ENCODE peak calls at places on chromosomes 6 and 20, in ten cellular contexts. One of them, this sample, is unnamed.

GRCh38 chr6:133512410-133513016 is 271.4 kb downstream of the EYA4 start:
- DNase-seq in endothelial cell of umbilical vein: peak; percentile 60
- DNase-seq in GM12865: peak; percentile 48
- DNase-seq in IMR-90: peak; percentile 67
- DNase-seq in lung: no peak
- DNase-seq in OCI-LY7: peak; percentile 24
- DNase-seq in GM13976: peak; percentile 35
- DNase-seq in dorsolateral prefrontal cortex: peak; percentile 54
- DNase-seq in cardiac fibroblast: peak; percentile 73
- DNase-seq in Calu3: peak; percentile 62
- DNase-seq in this sample: no peak

GRCh38 chr6:29760328-29760727 is 37.1 kb downstream of the HLA-F start:
- DNase-seq in endothelial cell of umbilical vein: no peak
- DNase-seq in dorsolateral prefrontal cortex: no peak
- DNase-seq in Calu3: no peak
- DNase-seq in cardiac fibroblast: no peak
- DNase-seq in OCI-LY7: peak; percentile 72
- DNase-seq in GM12865: peak; percentile 40
- DNase-seq in lung: no peak
- DNase-seq in GM13976: no peak
- DNase-seq in IMR-90: no peak
- DNase-seq in this sample: no peak

GRCh38 chr6:28490191-28490890 is 25.3 kb downstream of the GPX6 start:
- DNase-seq in dorsolateral prefrontal cortex: no peak
- DNase-seq in endothelial cell of umbilical vein: no peak
- DNase-seq in GM12865: peak; percentile 34
- DNase-seq in lung: no peak
- DNase-seq in Calu3: no peak
- DNase-seq in IMR-90: peak; percentile 19
- DNase-seq in GM13976: peak; percentile 25
- DNase-seq in cardiac fibroblast: no peak
- DNase-seq in OCI-LY7: no peak
- DNase-seq in this sample: no peak

GRCh38 chr20:54657268-54657826 is 182.0 kb downstream of the DOK5 start:
- DNase-seq in endothelial cell of umbilical vein: no peak
- DNase-seq in dorsolateral prefrontal cortex: no peak
- DNase-seq in Calu3: no peak
- DNase-seq in GM13976: no peak
- DNase-seq in cardiac fibroblast: no peak
- DNase-seq in OCI-LY7: no peak
- DNase-seq in IMR-90: no peak
- DNase-seq in lung: no peak
- DNase-seq in GM12865: no peak
- DNase-seq in this sample: no peak

GRCh38 chr6:105189026-105189680 is 9.3 kb upstream of the POPDC3 start:
- DNase-seq in endothelial cell of umbilical vein: peak; percentile 41
- DNase-seq in GM12865: no peak
- DNase-seq in OCI-LY7: no peak
- DNase-seq in lung: no peak
- DNase-seq in Calu3: no peak
- DNase-seq in cardiac fibroblast: no peak
- DNase-seq in GM13976: no peak
- DNase-seq in IMR-90: no peak
- DNase-seq in dorsolateral prefrontal cortex: no peak
- DNase-seq in this sample: no peak

GRCh38 chr20:44154521-44155001 is 32.4 kb downstream of the JPH2 start:
- DNase-seq in GM13976: no peak
- DNase-seq in dorsolateral prefrontal cortex: no peak
- DNase-seq in lung: no peak
- DNase-seq in OCI-LY7: no peak
- DNase-seq in cardiac fibroblast: peak; percentile 25
- DNase-seq in GM12865: no peak
- DNase-seq in Calu3: no peak
- DNase-seq in endothelial cell of umbilical vein: no peak
- DNase-seq in IMR-90: no peak
- DNase-seq in this sample: peak; percentile 73

GRCh38 chr20:49956689-49957443 is 20.7 kb downstream of the RNF114 start:
- DNase-seq in OCI-LY7: no peak
- DNase-seq in GM12865: peak; percentile 56
- DNase-seq in Calu3: no peak
- DNase-seq in endothelial cell of umbilical vein: no peak
- DNase-seq in lung: no peak
- DNase-seq in cardiac fibroblast: no peak
- DNase-seq in dorsolateral prefrontal cortex: peak; percentile 85
- DNase-seq in GM13976: no peak
- DNase-seq in IMR-90: no peak
- DNase-seq in this sample: no peak

GRCh38 chr6:121365499-121366183 is 31.4 kb upstream of the TBC1D32 start:
- DNase-seq in GM12865: no peak
- DNase-seq in Calu3: no peak
- DNase-seq in cardiac fibroblast: no peak
- DNase-seq in OCI-LY7: no peak
- DNase-seq in lung: no peak
- DNase-seq in dorsolateral prefrontal cortex: no peak
- DNase-seq in IMR-90: no peak
- DNase-seq in GM13976: no peak
- DNase-seq in endothelial cell of umbilical vein: no peak
- DNase-seq in this sample: no peak

GRCh38 chr20:57169162-57169561 is 97.3 kb downstream of the BMP7 start:
- DNase-seq in lung: no peak
- DNase-seq in OCI-LY7: no peak
- DNase-seq in endothelial cell of umbilical vein: no peak
- DNase-seq in dorsolateral prefrontal cortex: no peak
- DNase-seq in GM12865: no peak
- DNase-seq in GM13976: no peak
- DNase-seq in IMR-90: no peak
- DNase-seq in Calu3: no peak
- DNase-seq in cardiac fibroblast: no peak
- DNase-seq in this sample: no peak

GRCh38 chr6:98847767-98848538 is 13.6 kb downstream of the POU3F2 start:
- DNase-seq in cardiac fibroblast: no peak
- DNase-seq in dorsolateral prefrontal cortex: no peak
- DNase-seq in endothelial cell of umbilical vein: no peak
- DNase-seq in OCI-LY7: no peak
- DNase-seq in IMR-90: no peak
- DNase-seq in Calu3: no peak
- DNase-seq in GM13976: peak; percentile 56
- DNase-seq in GM12865: no peak
- DNase-seq in lung: no peak
- DNase-seq in this sample: no peak

GRCh38 chr6:127118505-127119360 is at the start of gene RSPO3:
- DNase-seq in lung: no peak
- DNase-seq in cardiac fibroblast: peak; percentile 52
- DNase-seq in OCI-LY7: no peak
- DNase-seq in IMR-90: peak; percentile 18
- DNase-seq in GM13976: peak; percentile 44
- DNase-seq in Calu3: no peak
- DNase-seq in GM12865: peak; percentile 28
- DNase-seq in dorsolateral prefrontal cortex: no peak
- DNase-seq in endothelial cell of umbilical vein: peak; percentile 66
- DNase-seq in this sample: peak; percentile 31

GRCh38 chr6:162249907-162250642 is 477.5 kb downstream of the PRKN start:
- DNase-seq in IMR-90: no peak
- DNase-seq in GM12865: no peak
- DNase-seq in lung: no peak
- DNase-seq in dorsolateral prefrontal cortex: no peak
- DNase-seq in endothelial cell of umbilical vein: no peak
- DNase-seq in OCI-LY7: no peak
- DNase-seq in cardiac fibroblast: no peak
- DNase-seq in Calu3: no peak
- DNase-seq in GM13976: no peak
- DNase-seq in this sample: no peak

GRCh38 chr6:162245831-162246230 is 481.7 kb downstream of the PRKN start:
- DNase-seq in GM13976: no peak
- DNase-seq in dorsolateral prefrontal cortex: no peak
- DNase-seq in OCI-LY7: no peak
- DNase-seq in IMR-90: no peak
- DNase-seq in endothelial cell of umbilical vein: no peak
- DNase-seq in lung: no peak
- DNase-seq in GM12865: no peak
- DNase-seq in Calu3: no peak
- DNase-seq in cardiac fibroblast: no peak
- DNase-seq in this sample: no peak

DNA sequence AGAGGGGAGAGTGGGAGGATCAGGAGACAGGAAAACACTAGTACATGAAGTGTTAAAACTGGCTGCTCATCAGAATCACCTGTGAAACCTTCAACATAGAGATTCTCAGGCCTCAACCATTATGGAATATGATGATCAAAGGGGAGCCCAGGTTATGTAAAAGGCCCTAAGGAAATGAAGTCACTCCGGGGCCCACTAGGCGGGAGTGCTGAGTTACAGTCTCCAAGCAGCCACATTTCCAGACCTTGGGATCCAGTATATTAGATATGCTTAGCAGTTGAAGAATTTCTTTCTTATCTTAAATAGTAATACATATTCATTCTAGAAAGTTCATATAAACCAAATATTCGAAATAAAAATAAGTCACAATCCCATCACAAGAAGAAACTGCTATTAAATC is 476.3 kb downstream of the PRKN start:
- DNase-seq in GM13976: no peak
- DNase-seq in endothelial cell of umbilical vein: no peak
- DNase-seq in IMR-90: no peak
- DNase-seq in GM12865: no peak
- DNase-seq in dorsolateral prefrontal cortex: no peak
- DNase-seq in lung: no peak
- DNase-seq in OCI-LY7: no peak
- DNase-seq in Calu3: no peak
- DNase-seq in cardiac fibroblast: no peak
- DNase-seq in this sample: no peak
- TF ChIP-seq CTCF in GM13976: no peak
- TF ChIP-seq CTCF in endothelial cell of umbilical vein: no peak
- TF ChIP-seq CTCF in IMR-90: no peak
- TF ChIP-seq CTCF in GM12865: no peak
- TF ChIP-seq CTCF in dorsolateral prefrontal cortex: no peak
- TF ChIP-seq CTCF in lung: no peak
- TF ChIP-seq CTCF in OCI-LY7: no peak
- TF ChIP-seq CTCF in Calu3: no peak
- TF ChIP-seq CTCF in cardiac fibroblast: no peak
- TF ChIP-seq CTCF in this sample: peak; percentile 27

GRCh38 chr6:137641474-137642077 is 147.4 kb upstream of the OLIG3 start:
- DNase-seq in GM13976: peak; percentile 55
- DNase-seq in cardiac fibroblast: peak; percentile 87
- DNase-seq in lung: peak; percentile 66
- DNase-seq in endothelial cell of umbilical vein: peak; percentile 70
- DNase-seq in dorsolateral prefrontal cortex: peak; percentile 66
- DNase-seq in GM12865: peak; percentile 83
- DNase-seq in OCI-LY7: peak; percentile 76
- DNase-seq in Calu3: peak; percentile 53
- DNase-seq in IMR-90: peak; percentile 69
- DNase-seq in this sample: peak; percentile 48
- TF ChIP-seq CTCF in GM13976: peak; percentile 66
- TF ChIP-seq CTCF in cardiac fibroblast: peak; percentile 61
- TF ChIP-seq CTCF in lung: peak; percentile 73
- TF ChIP-seq CTCF in endothelial cell of umbilical vein: peak; percentile 58
- TF ChIP-seq CTCF in dorsolateral prefrontal cortex: peak; percentile 83
- TF ChIP-seq CTCF in GM12865: peak; percentile 67
- TF ChIP-seq CTCF in OCI-LY7: peak; percentile 86
- TF ChIP-seq CTCF in Calu3: no peak
- TF ChIP-seq CTCF in IMR-90: peak; percentile 79
- TF ChIP-seq CTCF in this sample: peak; percentile 86

DNA sequence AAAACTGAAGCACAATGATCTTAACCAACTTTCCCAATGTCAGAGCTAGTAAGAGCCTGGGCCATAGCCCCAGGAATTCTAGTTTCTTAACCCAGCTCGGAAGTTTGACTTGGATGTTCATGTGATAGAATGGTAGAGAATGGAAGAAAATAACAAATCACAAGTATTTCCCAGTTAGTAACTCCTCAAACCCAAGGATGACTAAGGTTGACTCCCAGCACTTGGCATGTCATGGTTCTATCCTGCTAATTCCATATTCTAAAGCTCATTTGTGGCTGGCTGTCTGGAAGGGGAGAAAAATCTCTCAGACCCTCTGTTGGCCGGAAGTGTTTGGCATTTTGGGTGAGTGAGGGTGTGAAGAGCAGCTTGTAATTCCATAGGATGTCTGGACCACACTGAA is 248.7 kb downstream of the RFPL4B start:
- DNase-seq in GM13976: no peak
- DNase-seq in lung: no peak
- DNase-seq in GM12865: no peak
- DNase-seq in Calu3: no peak
- DNase-seq in dorsolateral prefrontal cortex: no peak
- DNase-seq in IMR-90: peak; percentile 39
- DNase-seq in OCI-LY7: no peak
- DNase-seq in cardiac fibroblast: no peak
- DNase-seq in endothelial cell of umbilical vein: no peak
- DNase-seq in this sample: no peak
- TF ChIP-seq CTCF in GM13976: no peak
- TF ChIP-seq CTCF in lung: no peak
- TF ChIP-seq CTCF in GM12865: no peak
- TF ChIP-seq CTCF in Calu3: no peak
- TF ChIP-seq CTCF in dorsolateral prefrontal cortex: no peak
- TF ChIP-seq CTCF in IMR-90: no peak
- TF ChIP-seq CTCF in OCI-LY7: no peak
- TF ChIP-seq CTCF in cardiac fibroblast: no peak
- TF ChIP-seq CTCF in endothelial cell of umbilical vein: no peak
- TF ChIP-seq CTCF in this sample: no peak

GRCh38 chr20:48635361-48635760 is 192.4 kb downstream of the PREX1 start:
- DNase-seq in lung: no peak
- DNase-seq in GM13976: no peak
- DNase-seq in OCI-LY7: no peak
- DNase-seq in cardiac fibroblast: no peak
- DNase-seq in IMR-90: no peak
- DNase-seq in GM12865: no peak
- DNase-seq in endothelial cell of umbilical vein: no peak
- DNase-seq in dorsolateral prefrontal cortex: no peak
- DNase-seq in Calu3: no peak
- DNase-seq in this sample: no peak

GRCh38 chr20:48635791-48636267 is 192.0 kb downstream of the PREX1 start:
- DNase-seq in GM13976: peak; percentile 89
- DNase-seq in Calu3: peak; percentile 85
- DNase-seq in GM12865: peak; percentile 65
- DNase-seq in lung: no peak
- DNase-seq in IMR-90: peak; percentile 31
- DNase-seq in endothelial cell of umbilical vein: peak; percentile 55
- DNase-seq in dorsolateral prefrontal cortex: peak; percentile 85
- DNase-seq in OCI-LY7: peak; percentile 70
- DNase-seq in cardiac fibroblast: peak; percentile 61
- DNase-seq in this sample: no peak

GRCh38 chr20:48636301-48636700 is 191.5 kb downstream of the PREX1 start:
- DNase-seq in dorsolateral prefrontal cortex: no peak
- DNase-seq in cardiac fibroblast: no peak
- DNase-seq in GM12865: no peak
- DNase-seq in OCI-LY7: no peak
- DNase-seq in lung: no peak
- DNase-seq in endothelial cell of umbilical vein: no peak
- DNase-seq in Calu3: no peak
- DNase-seq in GM13976: no peak
- DNase-seq in IMR-90: no peak
- DNase-seq in this sample: no peak

GRCh38 chr20:48638546-48638945 is 189.3 kb downstream of the PREX1 start:
- DNase-seq in IMR-90: peak; percentile 51
- DNase-seq in dorsolateral prefrontal cortex: no peak
- DNase-seq in endothelial cell of umbilical vein: peak; percentile 73
- DNase-seq in OCI-LY7: no peak
- DNase-seq in cardiac fibroblast: peak; percentile 86
- DNase-seq in GM12865: peak; percentile 35
- DNase-seq in lung: no peak
- DNase-seq in GM13976: no peak
- DNase-seq in Calu3: peak; percentile 61
- DNase-seq in this sample: no peak

GRCh38 chr20:48637461-48637860 is 190.3 kb downstream of the PREX1 start:
- DNase-seq in Calu3: no peak
- DNase-seq in OCI-LY7: no peak
- DNase-seq in lung: no peak
- DNase-seq in GM12865: no peak
- DNase-seq in IMR-90: no peak
- DNase-seq in dorsolateral prefrontal cortex: no peak
- DNase-seq in endothelial cell of umbilical vein: no peak
- DNase-seq in GM13976: no peak
- DNase-seq in cardiac fibroblast: no peak
- DNase-seq in this sample: no peak
- TF ChIP-seq CTCF in Calu3: no peak
- TF ChIP-seq CTCF in OCI-LY7: no peak
- TF ChIP-seq CTCF in lung: no peak
- TF ChIP-seq CTCF in GM12865: no peak
- TF ChIP-seq CTCF in IMR-90: no peak
- TF ChIP-seq CTCF in dorsolateral prefrontal cortex: no peak
- TF ChIP-seq CTCF in endothelial cell of umbilical vein: no peak
- TF ChIP-seq CTCF in GM13976: no peak
- TF ChIP-seq CTCF in cardiac fibroblast: no peak
- TF ChIP-seq CTCF in this sample: no peak

This sample was measured in foreskin keratinocyte.